ENCODE peak calls at places on chromosomes 16 and 17, in nine cellular contexts. Q, Y, A, R, L, H, U, J and B are unnamed samples.

GRCh38 chr16:65773319-65773874 is 593.1 kb upstream of the CDH5 start:
- DNase-seq in Q (no peak), Y (no peak), A (no peak), R (no peak), L (no peak), H (no peak), U (no peak), J (no peak), B (no peak)

GRCh38 chr17:35790826-35791225 is 4.6 kb downstream of the MMP28 start:
- DNase-seq in Q (no peak), Y (no peak), A (no peak), R (no peak), L (no peak), H (no peak), U (no peak), J (no peak), B (no peak)

GRCh38 chr16:79792952-79793351 is 192.4 kb upstream of the MAF start:
- DNase-seq in Q (no peak), Y (no peak), A (no peak), R (no peak), L (peak; percentile 48), H (no peak), U (no peak), J (peak; percentile 64), B (no peak)

GRCh38 chr16:75460441-75460840 is 4.0 kb downstream of the TMEM170A start:
- DNase-seq in Q (peak; percentile 17), Y (no peak), A (no peak), R (no peak), L (no peak), H (no peak), U (no peak), J (peak; percentile 27), B (no peak)

GRCh38 chr17:8029121-8029520 is 9.7 kb upstream of the ALOX15B start:
- DNase-seq in Q (no peak), Y (no peak), A (no peak), R (no peak), L (no peak), H (no peak), U (no peak), J (no peak), B (no peak)

GRCh38 chr16:5604770-5605169 is 507.2 kb upstream of the EEF2KMT start:
- DNase-seq in Q (peak; percentile 26), Y (no peak), A (peak; percentile 18), R (no peak), L (no peak), H (no peak), U (no peak), J (no peak), B (no peak)

GRCh38 chr16:31224092-31224955 is 7.4 kb upstream of the PYDC1 start:
- DNase-seq in Q (no peak), Y (no peak), A (no peak), R (no peak), L (no peak), H (no peak), U (no peak), J (no peak), B (no peak)

GRCh38 chr17:4658478-4659305 is 17.2 kb upstream of the ALOX15 start:
- DNase-seq in Q (no peak), Y (no peak), A (no peak), R (no peak), L (no peak), H (no peak), U (no peak), J (peak; percentile 10), B (no peak)

GRCh38 chr16:82295306-82296201 is 125.5 kb upstream of the MPHOSPH6 start:
- DNase-seq in Q (no peak), Y (no peak), A (no peak), R (no peak), L (no peak), H (no peak), U (no peak), J (no peak), B (no peak)

GRCh38 chr16:2767891-2768290 is 9.2 kb downstream of the ELOB start:
- DNase-seq in Q (no peak), Y (no peak), A (no peak), R (no peak), L (no peak), H (no peak), U (no peak), J (no peak), B (no peak)

GRCh38 chr17:48489781-48490180 is 41.0 kb downstream of the HOXB1 start:
- DNase-seq in Q (no peak), Y (no peak), A (no peak), R (no peak), L (no peak), H (no peak), U (no peak), J (no peak), B (no peak)

GRCh38 chr17:66663041-66663494 is 171.8 kb upstream of the CACNG5 start:
- DNase-seq in Q (no peak), Y (no peak), A (no peak), R (no peak), L (no peak), H (no peak), U (no peak), J (no peak), B (no peak)

GRCh38 chr17:50149425-50150353 is 788 bp downstream of the PPP1R9B start:
- DNase-seq in Q (no peak), Y (no peak), A (no peak), R (peak; percentile 79), L (peak; percentile 85), H (peak; percentile 66), U (peak; percentile 66), J (peak; percentile 49), B (peak; percentile 83)

GRCh38 chr16:65583498-65583897 is 461.6 kb upstream of the CDH11 start:
- DNase-seq in Q (no peak), Y (no peak), A (no peak), R (no peak), L (no peak), H (no peak), U (no peak), J (no peak), B (no peak)

DNA sequence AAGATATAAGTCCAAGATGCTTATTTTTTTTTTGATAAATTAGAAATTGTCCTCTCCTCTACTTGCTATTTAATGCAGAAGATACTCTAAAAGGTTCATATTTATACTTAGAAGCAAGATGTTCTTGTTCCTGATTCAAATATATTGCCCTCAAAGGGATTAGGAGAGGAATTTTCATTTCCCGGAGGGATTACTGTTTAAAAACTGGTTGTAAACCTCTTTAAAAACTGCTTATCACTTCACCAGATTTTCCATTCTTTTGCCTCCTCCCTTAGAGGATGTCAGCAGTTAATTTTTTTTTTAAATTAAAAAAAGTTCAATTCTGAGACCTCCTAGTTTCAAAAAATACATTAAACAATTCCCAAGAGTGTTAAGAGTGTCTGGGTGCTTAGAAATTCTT is 2.8 kb downstream of the TENT4B start:
- DNase-seq in Q (no peak), Y (no peak), A (no peak), R (no peak), L (no peak), H (no peak), U (no peak), J (no peak), B (no peak)
- H3K4me1 ChIP-seq in Q (peaks cover 19% of the 10 kb centered on the region), Y (no peaks in the 10 kb centered on the region), A (peaks cover 31% of the 10 kb centered on the region), R (peaks cover 41% of the 10 kb centered on the region), L (no peaks in the 10 kb centered on the region), H (peaks cover 68% of the 10 kb centered on the region), U (peaks cover 52% of the 10 kb centered on the region), J (peaks cover 3% of the 10 kb centered on the region), B (peaks cover 46% of the 10 kb centered on the region)

DNA sequence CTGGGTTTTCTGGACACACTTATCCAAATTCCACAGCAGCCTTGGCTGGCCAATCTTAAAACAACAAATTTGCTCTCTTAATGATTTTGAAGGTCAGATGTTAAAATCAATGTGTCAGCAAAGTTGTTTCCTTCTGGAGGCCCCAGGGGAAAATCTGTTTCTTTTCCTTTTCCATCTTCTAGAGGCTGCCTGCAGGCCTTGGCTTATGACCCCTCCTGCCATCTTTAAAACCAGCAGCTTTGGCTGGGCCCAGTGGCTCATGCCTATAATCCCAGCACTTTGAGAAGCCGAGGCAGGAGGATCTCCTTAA is 3.0 kb downstream of the LGALS9 start:
- DNase-seq in Q (no peak), Y (no peak), A (no peak), R (no peak), L (no peak), H (no peak), U (no peak), J (peak; percentile 32), B (no peak)
- H3K4me1 ChIP-seq in Q (no peaks in the 10 kb centered on the region), Y (no peaks in the 10 kb centered on the region), A (no peaks in the 10 kb centered on the region), R (peaks cover 37% of the 10 kb centered on the region), L (peaks cover 9% of the 10 kb centered on the region), H (peaks cover 50% of the 10 kb centered on the region), U (peaks cover 28% of the 10 kb centered on the region), J (peaks cover 7% of the 10 kb centered on the region), B (peaks cover 18% of the 10 kb centered on the region)

DNA sequence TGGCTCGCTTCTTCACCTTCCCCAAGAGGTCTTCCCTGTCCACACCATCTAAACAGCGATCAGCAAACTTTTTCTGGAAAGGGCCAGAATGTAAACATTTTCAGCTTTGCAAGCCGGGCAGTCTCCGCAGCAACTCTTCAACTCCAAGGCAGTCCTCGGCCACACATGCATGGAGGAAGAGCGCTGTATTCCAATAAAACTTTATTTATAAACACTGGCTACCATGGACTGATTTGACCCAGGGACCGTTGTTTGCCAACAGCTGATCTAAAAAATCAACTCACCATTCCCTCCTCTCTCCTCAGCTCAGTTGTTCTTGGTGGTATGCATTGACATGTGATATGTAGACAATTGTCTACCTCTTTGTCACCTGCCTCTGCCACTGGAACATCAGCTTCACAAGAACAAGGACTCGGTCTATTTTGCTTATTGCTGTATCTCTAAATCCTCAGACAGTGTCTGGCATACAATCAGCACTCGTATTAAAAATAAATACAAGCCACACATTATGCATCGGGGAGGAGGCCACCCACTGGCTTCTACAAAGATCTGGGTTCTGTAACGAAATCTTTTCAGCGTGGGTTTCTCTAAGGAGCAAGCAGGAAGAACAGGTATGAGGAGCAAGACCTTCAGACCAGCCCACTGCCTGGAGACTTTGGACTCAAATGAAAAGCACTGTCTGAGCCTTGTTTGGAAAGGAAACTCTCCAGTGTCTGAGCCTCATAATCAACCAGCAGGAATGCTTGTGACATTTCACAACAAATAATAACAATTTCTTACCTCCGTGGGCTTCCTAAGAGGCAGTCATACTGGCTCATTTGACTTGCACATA is 119.0 kb upstream of the TNRC6C start:
- DNase-seq in Q (no peak), Y (no peak), A (no peak), R (no peak), L (peak; percentile 61), H (peak; percentile 4), U (no peak), J (no peak), B (no peak)
- H3K4me1 ChIP-seq in Q (peaks cover 6% of the 10 kb centered on the region), Y (no peaks in the 10 kb centered on the region), A (peaks cover 29% of the 10 kb centered on the region), R (peaks cover 25% of the 10 kb centered on the region), L (peaks cover 6% of the 10 kb centered on the region), H (peaks cover 55% of the 10 kb centered on the region), U (peaks cover 50% of the 10 kb centered on the region), J (no peaks in the 10 kb centered on the region), B (peaks cover 42% of the 10 kb centered on the region)

DNA sequence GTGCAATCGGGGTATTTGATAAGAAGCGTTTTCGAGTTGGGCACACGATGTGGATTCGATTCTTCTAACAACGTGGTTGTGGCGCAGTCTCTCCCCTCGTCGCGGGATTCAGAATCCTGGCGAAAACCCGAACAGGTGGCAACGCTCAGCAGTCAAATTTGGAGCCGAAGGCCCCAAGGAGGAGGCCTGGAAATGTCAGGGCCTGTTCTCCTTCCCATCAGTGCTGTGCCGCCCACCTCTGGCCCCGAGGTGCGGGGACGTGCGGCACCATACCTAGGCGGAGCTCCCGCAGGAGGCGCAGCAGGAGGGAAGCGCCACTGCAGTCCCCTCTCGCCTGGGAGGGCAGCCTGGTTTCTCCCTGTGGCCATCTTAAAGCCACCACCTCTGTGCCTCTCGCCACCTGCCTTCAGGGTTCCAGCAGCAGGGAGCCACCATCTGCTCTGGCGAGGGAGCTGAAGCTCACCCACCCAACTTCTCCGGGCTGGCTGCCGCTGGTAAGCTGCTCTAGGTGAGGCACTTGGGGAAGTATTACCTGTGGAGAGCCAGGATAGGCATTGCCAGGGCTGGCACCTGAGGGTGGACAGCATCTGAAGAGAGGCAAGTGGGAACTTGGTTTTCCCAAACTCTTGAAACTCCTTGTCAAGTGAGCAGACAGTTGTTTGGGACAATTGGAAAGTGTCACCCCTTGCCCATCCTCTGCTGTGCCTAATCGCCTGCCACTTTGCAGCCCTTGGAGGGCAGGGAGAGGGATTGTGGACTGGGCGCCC is 2.6 kb upstream of the AATF start:
- DNase-seq in Q (no peak), Y (no peak), A (no peak), R (no peak), L (no peak), H (no peak), U (no peak), J (no peak), B (no peak)
- H3K4me1 ChIP-seq in Q (peaks cover 3% of the 10 kb centered on the region), Y (no peaks in the 10 kb centered on the region), A (peaks cover 18% of the 10 kb centered on the region), R (peaks cover 43% of the 10 kb centered on the region), L (peaks cover 23% of the 10 kb centered on the region), H (peaks cover 46% of the 10 kb centered on the region), U (peaks cover 41% of the 10 kb centered on the region), J (no peaks in the 10 kb centered on the region), B (peaks cover 29% of the 10 kb centered on the region)